ENCODE peak calls at places on chromosome 6, in nine cellular contexts. O is heart left ventricle; X is activated T-helper 1 cell treated with anti-CD3 and anti-CD28 coated beads, Interleukin-12 subunit alpha, Interleukin-12 subunit beta, Interleukin-2, Interleukin-4 antibody, amounts not matched to agents 30 ng/mL and 10 ng/mL and 1 ng/mL, durations not matched to agents 14 hours and 24 hours and 36 hours; Q is neural progenitor cell; L is activated CD8-positive, alpha-beta memory T cell treated with anti-CD3 and anti-CD28 coated beads, Interleukin-2, amount 50 U/mL, for 48 hours; Z is MM.1S; W is KG1; V is activated gamma-delta T cell; K is astrocyte of the spinal cord. Y is an unnamed sample.

GRCh38 chr6:85390775-85391174 is 59.1 kb upstream of the NT5E start:
- DNase-seq in Z (no peak), W (no peak), L (no peak), K (no peak), Q (no peak), V (no peak), O (no peak), X (no peak), Y (no peak)

GRCh38 chr6:106894978-106895702 is 79.4 kb downstream of the CD24 start:
- DNase-seq in V (no peak), L (no peak), K (peak), Z (no peak), Q (no peak), X (no peak), O (no peak), W (no peak), Y (no peak)

GRCh38 chr6:161458199-161458598 is 184.3 kb upstream of the AGPAT4 start:
- DNase-seq in W (no peak), V (no peak), X (no peak), L (no peak), K (no peak), O (no peak), Z (no peak), Q (no peak), Y (no peak)

GRCh38 chr6:118787746-118788419 is 106.1 kb upstream of the ASF1A start:
- DNase-seq in K (no peak), X (no peak), V (no peak), O (peak), L (no peak), Q (no peak), Z (no peak), W (no peak), Y (no peak)

GRCh38 chr6:126886106-126886505 is 232.4 kb upstream of the RSPO3 start:
- DNase-seq in Q (no peak), V (no peak), L (no peak), X (no peak), K (peak), O (no peak), W (no peak), Z (peak), Y (no peak)

GRCh38 chr6:16168858-16169257 is 40.0 kb downstream of the MYLIP start:
- DNase-seq in Q (peak), K (peak), Z (peak), O (no peak), W (peak), V (no peak), L (no peak), X (no peak), Y (no peak)

GRCh38 chr6:135170238-135170637 is 10.9 kb upstream of the MYB start:
- DNase-seq in L (no peak), Z (no peak), W (no peak), O (no peak), X (no peak), K (no peak), Q (no peak), V (no peak), Y (no peak)

GRCh38 chr6:4212588-4212987 is 77.2 kb upstream of the ECI2 start:
- DNase-seq in X (no peak), V (no peak), W (no peak), Q (no peak), Z (no peak), K (no peak), O (peak), L (no peak), Y (no peak)

GRCh38 chr6:110341671-110342304 is 16.4 kb downstream of the METTL24 start:
- DNase-seq in Z (no peak), O (no peak), V (no peak), L (no peak), W (no peak), K (no peak), Q (peak), X (no peak), Y (no peak)

GRCh38 chr6:17473554-17473953 is 80.2 kb downstream of the CAP2 start:
- DNase-seq in K (no peak), L (no peak), V (no peak), O (peak), Z (no peak), X (no peak), W (no peak), Q (no peak), Y (no peak)

GRCh38 chr6:2164481-2164880 is 80.9 kb downstream of the GMDS start:
- DNase-seq in Q (no peak), Z (no peak), L (no peak), V (no peak), O (no peak), K (no peak), W (no peak), X (no peak), Y (no peak)

GRCh38 chr6:38259736-38260135 is 380.0 kb downstream of the BTBD9 start:
- DNase-seq in L (no peak), W (no peak), Z (no peak), Q (no peak), V (no peak), K (peak), X (no peak), O (no peak), Y (no peak)

GRCh38 chr6:37783831-37784584 is 35.5 kb upstream of the ZFAND3 start:
- DNase-seq in L (peak), V (no peak), X (no peak), Q (peak), W (no peak), O (no peak), Z (no peak), K (peak), Y (peak)

GRCh38 chr6:117352466-117353081 is 73.2 kb downstream of the ROS1 start:
- DNase-seq in Z (peak), X (no peak), V (no peak), Q (no peak), L (no peak), W (no peak), O (no peak), K (peak), Y (no peak)

Y was measured in left ventricle myocardium superior.